ENCODE peak calls at places on chromosomes 5 and 9, in six cellular contexts. G is left ventricle myocardium inferior; A is PC-3; O is posterior cingulate gyrus; L is effector CD4-positive, alpha-beta T cell; T is mucosa of gallbladder. N is an unnamed sample.

GRCh38 chr9:7093040-7093439 is 335.3 kb downstream of the KDM4C start:
- DNase-seq in O (no peak), L (no peak), G (no peak), A (no peak), T (no peak), N (no peak)

GRCh38 chr9:13555516-13555915 is 276.0 kb upstream of the MPDZ start:
- DNase-seq in L (no peak), T (no peak), G (no peak), A (no peak), O (no peak), N (no peak)

GRCh38 chr9:81266674-81267073 is 422.7 kb downstream of the TLE1 start:
- DNase-seq in T (no peak), O (no peak), A (peak; percentile 64), L (no peak), G (no peak), N (no peak)

GRCh38 chr5:37834542-37835399 is 5.1 kb downstream of the GDNF start:
- DNase-seq in T (no peak), O (no peak), L (no peak), G (no peak), A (no peak), N (peak; percentile 42)

GRCh38 chr5:143055596-143056330 is 285.6 kb downstream of the ARHGAP26 start:
- DNase-seq in G (no peak), O (no peak), A (no peak), T (no peak), L (no peak), N (no peak)

GRCh38 chr5:126166368-126166767 is 256.8 kb upstream of the GRAMD2B start:
- DNase-seq in L (no peak), G (no peak), T (no peak), O (no peak), A (no peak), N (no peak)

GRCh38 chr9:304519-305185 is 90.0 kb downstream of the DOCK8 start:
- DNase-seq in A (peak; percentile 70), G (no peak), L (peak; percentile 5), T (no peak), O (no peak), N (no peak)

GRCh38 chr9:29775491-29775890 is 2202.2 kb upstream of the C9orf72 start:
- DNase-seq in T (no peak), A (no peak), L (no peak), G (no peak), O (no peak), N (no peak)

GRCh38 chr5:54965806-54966205 is 19.6 kb downstream of the ESM1 start:
- DNase-seq in T (peak; percentile 47), O (no peak), L (no peak), G (no peak), A (no peak), N (no peak)

GRCh38 chr5:122877518-122877917 is 32.1 kb downstream of the SNX24 start:
- DNase-seq in T (no peak), L (no peak), G (no peak), A (no peak), O (no peak), N (no peak)

GRCh38 chr9:111036068-111036789 is 2.0 kb downstream of the LPAR1 start:
- DNase-seq in A (peak; percentile 67), G (peak; percentile 66), L (no peak), T (peak; percentile 49), O (peak; percentile 60), N (no peak)

GRCh38 chr9:28941856-28942255 is 1368.6 kb upstream of the C9orf72 start:
- DNase-seq in O (no peak), A (no peak), L (no peak), G (no peak), T (no peak), N (no peak)

GRCh38 chr9:13110766-13111400 is 168.6 kb downstream of the MPDZ start:
- DNase-seq in T (no peak), L (no peak), A (no peak), G (peak; percentile 23), O (no peak), N (peak; percentile 23)

GRCh38 chr9:129866373-129867137 is 31.3 kb downstream of the USP20 start:
- DNase-seq in G (no peak), L (no peak), T (no peak), A (no peak), O (no peak), N (no peak)

GRCh38 chr9:76701441-76702031 is 62.7 kb upstream of the PCA3 start:
- DNase-seq in A (no peak), G (no peak), L (no peak), T (no peak), O (no peak), N (peak; percentile 84)

GRCh38 chr9:36566813-36567217 is 5.9 kb upstream of the MELK start:
- DNase-seq in T (peak; percentile 72), L (no peak), A (peak; percentile 32), O (peak; percentile 85), G (no peak), N (peak; percentile 91)

GRCh38 chr5:40842351-40842750 is 1.2 kb downstream of the CARD6 start:
- DNase-seq in A (peak; percentile 86), L (no peak), O (no peak), G (no peak), T (no peak), N (no peak)

GRCh38 chr5:1515921-1516571 is 7.7 kb downstream of the LPCAT1 start:
- DNase-seq in G (peak; percentile 10), T (peak; percentile 54), A (peak; percentile 98), O (peak; percentile 4), L (no peak), N (no peak)

GRCh38 chr9:27528886-27529315 is 713 bp downstream of the MOB3B start:
- DNase-seq in A (no peak), T (peak; percentile 24), O (peak; percentile 23), L (peak; percentile 10), G (peak; percentile 25), N (peak; percentile 23)

GRCh38 chr5:141883184-141883947 is 5.2 kb upstream of the PCDH1 start:
- DNase-seq in O (peak; percentile 59), A (peak; percentile 26), T (peak; percentile 50), L (no peak), G (peak; percentile 56), N (peak; percentile 60)

GRCh38 chr9:20884985-20885593 is 146.4 kb downstream of the HACD4 start:
- DNase-seq in A (peak; percentile 54), G (peak; percentile 21), O (peak; percentile 16), T (peak; percentile 59), L (peak; percentile 45), N (peak; percentile 13)

GRCh38 chr5:96324708-96325107 is 108.3 kb downstream of the PCSK1 start:
- DNase-seq in A (peak; percentile 97), G (no peak), O (no peak), T (no peak), L (no peak), N (no peak)

GRCh38 chr5:143376195-143376772 is 27.2 kb downstream of the NR3C1 start:
- DNase-seq in O (no peak), G (no peak), L (no peak), T (no peak), A (no peak), N (no peak)

GRCh38 chr5:68435611-68436010 is 220.1 kb downstream of the PIK3R1 start:
- DNase-seq in L (no peak), O (no peak), A (no peak), G (no peak), T (no peak), N (no peak)

GRCh38 chr9:88169700-88170099 is 31.4 kb upstream of the SPATA31C2 start:
- DNase-seq in A (no peak), G (no peak), T (no peak), L (no peak), O (no peak), N (no peak)

GRCh38 chr9:70448904-70449303 is 34.4 kb upstream of the KLF9 start:
- DNase-seq in G (no peak), L (no peak), O (no peak), A (no peak), T (no peak), N (no peak)

GRCh38 chr5:53071738-53072137 is 37.8 kb downstream of the MOCS2 start:
- DNase-seq in A (no peak), O (no peak), T (no peak), L (no peak), G (no peak), N (no peak)

GRCh38 chr5:17395516-17395915 is 102.5 kb upstream of the TAF11L2 start:
- DNase-seq in G (no peak), L (no peak), T (no peak), A (no peak), O (no peak), N (no peak)

GRCh38 chr9:120902824-120903608 is 23.6 kb downstream of the TRAF1 start:
- DNase-seq in A (no peak), T (no peak), L (no peak), G (no peak), O (no peak), N (no peak)

GRCh38 chr9:33762343-33762742 is 33.0 kb upstream of the PRSS3 start:
- DNase-seq in O (no peak), A (peak; percentile 79), G (no peak), L (no peak), T (no peak), N (no peak)

GRCh38 chr9:2697492-2697891 is 19.8 kb upstream of the KCNV2 start:
- DNase-seq in T (no peak), O (no peak), A (no peak), L (no peak), G (no peak), N (no peak)

GRCh38 chr5:112419596-112420110 is 576 bp upstream of the EPB41L4A start:
- DNase-seq in O (peak; percentile 28), L (no peak), A (no peak), G (peak; percentile 73), T (peak; percentile 52), N (no peak)

N was measured in cerebellum.